ENCODE peak calls at places on chromosomes 1 and 21, in seven cellular contexts. R, P, A, M, K, Y and Z are unnamed samples.

GRCh38 chr1:94971491-94971924 is 44.6 kb upstream of the CNN3 start:
- DNase-seq in M (no peak), Y (no peak), R (no peak), P (no peak), K (no peak), A (peak; percentile 62), Z (no peak)

GRCh38 chr1:179926494-179927205 is 28.0 kb upstream of the CEP350 start:
- DNase-seq in Y (no peak), R (no peak), K (peak; percentile 68), M (no peak), A (peak; percentile 93), P (no peak), Z (no peak)

GRCh38 chr1:184078564-184079107 is 27.1 kb downstream of the TSEN15 start:
- DNase-seq in Y (no peak), K (peak; percentile 16), A (no peak), P (no peak), M (no peak), R (no peak), Z (no peak)

GRCh38 chr1:235289859-235290739 is 37.9 kb downstream of the ARID4B start:
- DNase-seq in A (no peak), M (no peak), P (no peak), R (no peak), K (no peak), Y (no peak), Z (no peak)

GRCh38 chr1:157170677-157171515 is 32.7 kb upstream of the ETV3 start:
- DNase-seq in M (peak; percentile 69), A (peak; percentile 56), P (no peak), Y (no peak), R (no peak), K (peak; percentile 35), Z (no peak)

GRCh38 chr1:59057211-59057694 is 239.6 kb upstream of the FGGY start:
- DNase-seq in A (peak; percentile 98), M (peak; percentile 73), Y (peak; percentile 89), R (no peak), K (peak; percentile 99), P (peak; percentile 88), Z (peak; percentile 95)

GRCh38 chr1:61081135-61081636 is 1.2 kb upstream of the NFIA start:
- DNase-seq in Y (no peak), M (no peak), A (no peak), R (no peak), P (no peak), K (no peak), Z (no peak)

GRCh38 chr1:84960371-84960770 is 36.5 kb downstream of the MCOLN2 start:
- DNase-seq in P (no peak), Y (no peak), K (peak; percentile 94), R (no peak), M (no peak), A (peak; percentile 74), Z (no peak)

GRCh38 chr1:228781161-228781771 is 46.0 kb downstream of the RHOU start:
- DNase-seq in R (no peak), K (peak; percentile 57), A (peak; percentile 34), Y (no peak), M (no peak), P (no peak), Z (no peak)

GRCh38 chr21:25664462-25665070 is 25.5 kb downstream of the JAM2 start:
- DNase-seq in Y (no peak), M (no peak), P (no peak), K (no peak), A (no peak), R (no peak), Z (no peak)

GRCh38 chr1:52007228-52008073 is 17.0 kb upstream of the RAB3B start:
- DNase-seq in R (no peak), K (no peak), Y (no peak), P (no peak), M (no peak), A (no peak), Z (no peak)

GRCh38 chr1:6743189-6744101 is 41.8 kb upstream of the CAMTA1 start:
- DNase-seq in A (peak; percentile 84), K (peak; percentile 85), M (no peak), R (no peak), P (peak; percentile 46), Y (peak; percentile 65), Z (no peak)

GRCh38 chr1:209434066-209434465 is 149.4 kb upstream of the CAMK1G start:
- DNase-seq in Y (no peak), M (no peak), P (no peak), K (peak; percentile 16), R (no peak), A (peak; percentile 32), Z (no peak)

GRCh38 chr1:31607360-31607759 is 10.1 kb upstream of the HCRTR1 start:
- DNase-seq in M (peak; percentile 43), P (no peak), A (no peak), K (no peak), R (no peak), Y (no peak), Z (no peak)

GRCh38 chr1:57949168-57949567 is 525.3 kb upstream of the DAB1 start:
- DNase-seq in M (no peak), R (no peak), P (no peak), A (no peak), Y (no peak), K (no peak), Z (no peak)

GRCh38 chr1:102919659-102920058 is 188.7 kb downstream of the COL11A1 start:
- DNase-seq in P (no peak), Y (no peak), R (no peak), M (no peak), A (peak; percentile 80), K (peak; percentile 48), Z (no peak)

DNA sequence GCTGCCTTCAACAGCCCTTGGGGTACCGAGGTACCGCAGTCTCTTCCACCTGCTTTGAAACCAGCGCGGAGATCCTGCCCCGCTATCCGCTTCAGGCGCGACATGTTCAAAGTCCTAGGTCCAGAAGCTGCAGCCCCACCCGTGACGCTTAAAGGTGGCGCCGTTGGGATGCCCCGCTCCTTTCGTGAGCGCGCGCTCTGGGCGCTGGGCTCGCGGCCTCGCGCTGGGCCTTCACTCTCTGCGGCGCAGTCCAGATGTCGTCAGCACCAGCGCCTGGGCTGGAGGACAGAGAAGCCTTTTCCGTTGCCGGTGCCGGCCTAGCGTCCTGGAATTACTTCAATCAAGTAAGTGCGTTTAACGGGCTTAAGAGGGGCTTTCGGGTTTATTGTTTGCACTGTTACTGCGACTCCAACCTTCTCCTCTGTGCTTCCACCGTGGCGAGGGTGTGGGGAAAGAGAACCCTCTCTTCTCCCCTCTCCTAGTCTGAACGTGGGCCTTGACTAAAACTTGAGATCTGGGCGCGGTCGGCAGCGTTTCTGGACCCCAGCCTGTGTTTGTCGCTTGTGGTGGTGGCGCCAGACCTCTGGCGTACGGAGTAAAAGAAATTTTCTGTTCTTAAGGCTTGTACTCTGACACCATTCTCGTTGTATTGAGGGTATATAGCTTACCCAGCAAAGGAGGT is at the start of gene LRRC40:
- DNase-seq in K (peak; percentile 96), A (peak; percentile 97), P (peak; percentile 95), R (peak; percentile 96), Y (peak; percentile 98), M (peak; percentile 97), Z (peak; percentile 98)
- TF ChIP-seq CTCF in K (no peak), A (peak; percentile 7), P (no peak), R (no peak), Y (no peak), M (peak; percentile 32), Z (no peak)

DNA sequence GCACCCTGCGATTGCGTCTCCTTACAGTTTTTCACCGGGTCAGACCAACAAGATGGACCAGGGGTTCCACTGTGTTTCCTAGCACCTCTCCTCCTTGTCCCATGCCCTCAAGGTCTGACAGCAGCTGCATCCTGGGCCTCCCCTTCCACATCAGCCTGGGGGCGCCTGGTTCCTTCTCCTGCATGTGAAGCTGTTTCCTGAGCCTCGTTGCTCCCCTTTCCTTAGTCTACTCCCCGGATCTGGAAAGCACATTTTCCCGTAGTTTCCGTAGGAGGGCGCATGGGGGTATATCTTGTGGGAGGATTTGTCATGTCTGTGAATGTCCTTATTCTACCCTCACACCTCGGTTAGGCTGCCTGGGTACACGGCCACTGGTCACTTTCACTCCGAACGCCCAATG is 6.1 kb downstream of the PRDM15 start:
- DNase-seq in R (no peak), Y (no peak), M (no peak), K (no peak), P (no peak), A (no peak), Z (no peak)
- TF ChIP-seq CTCF in R (no peak), Y (no peak), M (no peak), K (no peak), P (no peak), A (no peak), Z (no peak)

DNA sequence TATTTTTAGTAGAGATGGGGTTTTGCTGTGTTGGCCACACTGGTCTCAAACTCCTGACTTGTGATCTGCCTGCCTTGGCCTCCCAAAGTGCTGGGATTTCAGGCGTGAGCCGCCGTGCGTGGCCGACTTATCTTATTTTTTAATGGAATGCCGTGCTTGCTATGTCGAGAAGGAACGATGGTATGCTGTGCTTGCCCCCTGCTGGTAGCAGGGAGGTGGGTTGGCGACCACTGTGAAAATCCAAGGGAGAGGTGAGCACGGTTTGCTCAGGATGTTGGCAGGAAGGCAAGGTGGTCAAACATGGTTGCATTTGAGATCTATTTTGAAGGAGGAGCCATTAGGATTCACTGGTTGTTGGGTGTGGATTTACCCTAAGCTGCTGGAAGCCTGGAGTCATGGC is 45.8 kb upstream of the RCC2 start:
- DNase-seq in R (no peak), K (peak; percentile 41), A (peak; percentile 51), M (no peak), Y (no peak), P (no peak), Z (no peak)
- TF ChIP-seq CTCF in R (no peak), K (peak; percentile 50), A (peak; percentile 57), M (peak; percentile 62), Y (peak; percentile 11), P (no peak), Z (peak; percentile 36)

DNA sequence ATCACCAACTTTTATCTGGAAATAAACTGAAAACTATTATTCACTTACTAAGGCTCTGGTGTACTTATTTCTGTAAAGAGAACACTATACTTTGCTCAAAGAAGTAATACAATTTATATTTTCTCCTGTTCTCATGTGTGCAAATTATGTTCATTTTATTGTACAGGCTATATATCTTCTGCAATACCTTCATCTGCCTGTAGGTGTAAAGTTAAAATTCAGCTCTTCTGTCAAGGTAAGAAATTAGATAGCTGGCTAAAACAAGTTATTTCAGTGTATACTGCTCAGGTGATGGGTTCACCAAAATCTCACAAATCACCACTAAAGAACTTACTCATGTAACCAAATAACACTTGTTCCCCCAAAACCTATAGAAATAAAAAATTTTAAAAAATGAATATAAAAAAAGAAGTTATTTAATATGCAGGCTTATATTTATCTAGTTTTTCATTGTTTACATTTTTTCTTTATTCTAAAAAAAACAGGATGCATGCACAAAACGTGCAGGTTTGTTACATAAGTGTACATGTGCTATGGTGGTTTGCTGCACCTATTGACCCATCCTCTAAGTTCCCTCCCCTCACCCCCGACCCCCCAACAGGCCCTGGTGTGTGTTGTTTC is 81.5 kb downstream of the PTGER3 start:
- DNase-seq in A (peak; percentile 25), K (peak; percentile 10), Y (no peak), R (no peak), M (no peak), P (no peak), Z (no peak)
- TF ChIP-seq CTCF in A (peak; percentile 43), K (peak; percentile 32), Y (no peak), R (no peak), M (peak; percentile 68), P (no peak), Z (peak; percentile 40)